ENCODE peak calls at places on chromosomes 7 and 10, in four cellular contexts. One of them, this sample, is unnamed. For H3K27me3, the result is how much of the 10 kb centered on the place peaks cover.

GRCh38 chr10:78255796-78256638 is 222.4 kb downstream of the RPS24 start:
- DNase-seq in H9: no peak
- DNase-seq in colonic mucosa: peak
- DNase-seq in uterus: peak
- DNase-seq in this sample: peak

GRCh38 chr7:127304087-127304486 is 51.3 kb upstream of the GRM8 start:
- DNase-seq in H9: no peak
- DNase-seq in colonic mucosa: no peak
- DNase-seq in uterus: no peak
- DNase-seq in this sample: no peak

GRCh38 chr10:112053895-112054294 is 129.7 kb downstream of the GPAM start:
- DNase-seq in H9: no peak
- DNase-seq in colonic mucosa: no peak
- DNase-seq in uterus: no peak
- DNase-seq in this sample: no peak

GRCh38 chr7:143252002-143252401 is 11.2 kb upstream of the GSTK1 start:
- DNase-seq in H9: no peak
- DNase-seq in colonic mucosa: no peak
- DNase-seq in uterus: no peak
- DNase-seq in this sample: no peak

GRCh38 chr7:44634839-44635591 is 28.6 kb downstream of the OGDH start:
- DNase-seq in H9: no peak
- DNase-seq in colonic mucosa: peak
- DNase-seq in uterus: no peak
- DNase-seq in this sample: no peak

GRCh38 chr10:81146436-81146835 is 608.7 kb downstream of the SH2D4B start:
- DNase-seq in H9: no peak
- DNase-seq in colonic mucosa: no peak
- DNase-seq in uterus: no peak
- DNase-seq in this sample: no peak

GRCh38 chr7:66150471-66150870 is 35.8 kb downstream of the CRCP start:
- DNase-seq in H9: no peak
- DNase-seq in colonic mucosa: peak
- DNase-seq in uterus: peak
- DNase-seq in this sample: no peak

GRCh38 chr10:110395350-110396283 is 90.9 kb upstream of the SMNDC1 start:
- DNase-seq in H9: no peak
- DNase-seq in colonic mucosa: peak
- DNase-seq in uterus: peak
- DNase-seq in this sample: no peak

GRCh38 chr10:4686644-4686996 is 139.4 kb upstream of the AKR1E2 start:
- DNase-seq in H9: no peak
- DNase-seq in colonic mucosa: no peak
- DNase-seq in uterus: no peak
- DNase-seq in this sample: no peak

GRCh38 chr7:90173127-90173844 is 19.0 kb downstream of the STEAP1 start:
- DNase-seq in H9: no peak
- DNase-seq in colonic mucosa: no peak
- DNase-seq in uterus: no peak
- DNase-seq in this sample: no peak

GRCh38 chr10:6748981-6749630 is 169.0 kb upstream of the PRKCQ start:
- DNase-seq in H9: no peak
- DNase-seq in colonic mucosa: no peak
- DNase-seq in uterus: no peak
- DNase-seq in this sample: no peak

GRCh38 chr10:133377818-133378250 is 1.2 kb upstream of the PAOX start:
- DNase-seq in H9: no peak
- DNase-seq in colonic mucosa: no peak
- DNase-seq in uterus: peak
- DNase-seq in this sample: no peak

GRCh38 chr10:77417359-77417758 is 220.2 kb downstream of the KCNMA1 start:
- DNase-seq in H9: no peak
- DNase-seq in colonic mucosa: no peak
- DNase-seq in uterus: no peak
- DNase-seq in this sample: no peak

GRCh38 chr10:96910488-96911395 is 78.6 kb downstream of the LCOR start:
- DNase-seq in H9: no peak
- DNase-seq in colonic mucosa: no peak
- DNase-seq in uterus: no peak
- DNase-seq in this sample: no peak

GRCh38 chr7:134737561-134738353 is 41.7 kb upstream of the CALD1 start:
- DNase-seq in H9: no peak
- DNase-seq in colonic mucosa: no peak
- DNase-seq in uterus: no peak
- DNase-seq in this sample: no peak

GRCh38 chr10:97708976-97709745 is 4.4 kb upstream of the MARVELD1 start:
- DNase-seq in H9: peak
- DNase-seq in colonic mucosa: peak
- DNase-seq in uterus: peak
- DNase-seq in this sample: peak

GRCh38 chr10:14926061-14926470 is 27.8 kb downstream of the DCLRE1C start:
- DNase-seq in H9: no peak
- DNase-seq in colonic mucosa: no peak
- DNase-seq in uterus: no peak
- DNase-seq in this sample: no peak

GRCh38 chr7:28106316-28106957 is 74.2 kb downstream of the JAZF1 start:
- DNase-seq in H9: no peak
- DNase-seq in colonic mucosa: no peak
- DNase-seq in uterus: peak
- DNase-seq in this sample: no peak

GRCh38 chr7:132410385-132410784 is 165.9 kb downstream of the PLXNA4 start:
- DNase-seq in H9: no peak
- DNase-seq in colonic mucosa: no peak
- DNase-seq in uterus: peak
- DNase-seq in this sample: no peak

DNA sequence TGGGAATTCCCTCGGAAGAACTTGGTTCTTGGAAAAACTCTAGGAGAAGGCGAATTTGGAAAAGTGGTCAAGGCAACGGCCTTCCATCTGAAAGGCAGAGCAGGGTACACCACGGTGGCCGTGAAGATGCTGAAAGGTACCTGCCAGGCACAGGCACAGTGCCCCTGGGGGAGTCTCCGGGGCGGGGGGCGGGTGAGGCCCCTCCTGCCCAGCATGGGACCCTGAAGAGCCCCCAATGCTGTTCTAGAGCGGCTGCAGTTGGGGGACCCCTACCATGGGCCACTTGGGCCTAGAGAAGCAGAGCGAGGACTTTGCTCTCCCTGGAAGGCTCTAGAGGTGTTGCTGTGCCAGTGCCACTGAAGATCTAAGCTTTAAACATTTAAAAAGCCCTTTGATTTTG is 21.6 kb upstream of the CSGALNACT2 start:
- DNase-seq in H9: no peak
- DNase-seq in colonic mucosa: no peak
- DNase-seq in uterus: no peak
- DNase-seq in this sample: no peak
- H3K27me3 ChIP-seq in H9: under half
- H3K27me3 ChIP-seq in colonic mucosa: under half
- H3K27me3 ChIP-seq in uterus: under half
- H3K27me3 ChIP-seq in this sample: under half

GRCh38 chr7:151722533-151722932 is 154.4 kb downstream of the PRKAG2 start:
- DNase-seq in H9: no peak
- DNase-seq in colonic mucosa: no peak
- DNase-seq in uterus: no peak
- DNase-seq in this sample: no peak
- H3K27me3 ChIP-seq in H9: under half
- H3K27me3 ChIP-seq in colonic mucosa: under half
- H3K27me3 ChIP-seq in uterus: under half
- H3K27me3 ChIP-seq in this sample: under half

DNA sequence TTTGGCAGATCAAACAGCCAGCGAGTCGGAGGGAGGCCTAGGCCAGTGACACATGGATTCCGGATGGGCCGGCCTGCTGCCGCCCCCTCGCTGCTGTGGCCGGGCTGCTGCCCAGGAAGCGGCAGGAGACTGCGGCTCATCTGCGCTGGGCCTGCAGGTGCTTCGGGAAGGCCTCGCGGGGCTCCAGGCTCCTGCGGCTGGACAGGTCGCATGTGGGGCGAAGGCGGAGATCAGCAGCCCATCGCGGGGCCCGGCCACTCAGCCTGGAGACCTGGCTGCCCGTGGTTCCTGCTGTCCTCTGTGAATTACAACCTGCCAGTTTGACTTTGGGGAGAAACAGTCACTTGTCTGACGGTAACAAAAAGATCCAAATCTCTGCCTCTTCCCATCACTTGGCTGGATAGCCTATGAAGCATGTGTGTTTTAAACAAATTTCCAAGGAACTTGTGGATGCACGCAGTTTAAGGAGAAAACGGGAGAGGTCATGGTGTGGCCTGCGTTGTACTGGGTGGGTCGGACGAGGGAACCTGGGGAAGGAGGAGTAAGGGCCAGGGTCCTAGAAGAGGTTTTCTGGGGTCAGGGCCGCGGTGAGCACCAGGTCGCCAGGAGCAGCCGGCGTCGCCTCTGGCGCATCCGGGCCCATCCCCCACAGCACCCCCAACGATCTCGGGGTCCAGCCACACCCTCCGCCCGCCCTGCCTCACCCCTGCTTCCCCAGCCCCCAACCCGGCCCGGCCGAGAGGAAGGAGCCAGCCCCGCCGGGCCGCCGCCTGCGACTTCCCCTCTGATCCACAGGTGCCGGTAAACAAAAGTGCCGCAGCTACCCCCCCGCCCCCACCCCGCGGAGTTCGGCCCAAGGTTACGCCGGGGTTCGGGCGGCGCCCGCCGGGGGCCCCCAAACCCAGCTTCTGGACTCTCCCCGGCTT is 1.6 kb downstream of the SPOCK2 start:
- DNase-seq in H9: peak
- DNase-seq in colonic mucosa: no peak
- DNase-seq in uterus: no peak
- DNase-seq in this sample: no peak
- H3K27me3 ChIP-seq in H9: under half
- H3K27me3 ChIP-seq in colonic mucosa: under half
- H3K27me3 ChIP-seq in uterus: under half
- H3K27me3 ChIP-seq in this sample: under half

GRCh38 chr7:155425011-155425340 is 33.0 kb upstream of the EN2 start:
- DNase-seq in H9: no peak
- DNase-seq in colonic mucosa: no peak
- DNase-seq in uterus: no peak
- DNase-seq in this sample: no peak
- H3K27me3 ChIP-seq in H9: under half
- H3K27me3 ChIP-seq in colonic mucosa: under half
- H3K27me3 ChIP-seq in uterus: under half
- H3K27me3 ChIP-seq in this sample: under half

GRCh38 chr7:35258891-35259537 is 5.1 kb upstream of the TBX20 start:
- DNase-seq in H9: no peak
- DNase-seq in colonic mucosa: no peak
- DNase-seq in uterus: no peak
- DNase-seq in this sample: no peak
- H3K27me3 ChIP-seq in H9: half or more
- H3K27me3 ChIP-seq in colonic mucosa: half or more
- H3K27me3 ChIP-seq in uterus: half or more
- H3K27me3 ChIP-seq in this sample: under half

GRCh38 chr10:66927271-66927950 is 1.6 kb downstream of the LRRTM3 start:
- DNase-seq in H9: no peak
- DNase-seq in colonic mucosa: no peak
- DNase-seq in uterus: no peak
- DNase-seq in this sample: no peak
- H3K27me3 ChIP-seq in H9: under half
- H3K27me3 ChIP-seq in colonic mucosa: under half
- H3K27me3 ChIP-seq in uterus: under half
- H3K27me3 ChIP-seq in this sample: under half

DNA sequence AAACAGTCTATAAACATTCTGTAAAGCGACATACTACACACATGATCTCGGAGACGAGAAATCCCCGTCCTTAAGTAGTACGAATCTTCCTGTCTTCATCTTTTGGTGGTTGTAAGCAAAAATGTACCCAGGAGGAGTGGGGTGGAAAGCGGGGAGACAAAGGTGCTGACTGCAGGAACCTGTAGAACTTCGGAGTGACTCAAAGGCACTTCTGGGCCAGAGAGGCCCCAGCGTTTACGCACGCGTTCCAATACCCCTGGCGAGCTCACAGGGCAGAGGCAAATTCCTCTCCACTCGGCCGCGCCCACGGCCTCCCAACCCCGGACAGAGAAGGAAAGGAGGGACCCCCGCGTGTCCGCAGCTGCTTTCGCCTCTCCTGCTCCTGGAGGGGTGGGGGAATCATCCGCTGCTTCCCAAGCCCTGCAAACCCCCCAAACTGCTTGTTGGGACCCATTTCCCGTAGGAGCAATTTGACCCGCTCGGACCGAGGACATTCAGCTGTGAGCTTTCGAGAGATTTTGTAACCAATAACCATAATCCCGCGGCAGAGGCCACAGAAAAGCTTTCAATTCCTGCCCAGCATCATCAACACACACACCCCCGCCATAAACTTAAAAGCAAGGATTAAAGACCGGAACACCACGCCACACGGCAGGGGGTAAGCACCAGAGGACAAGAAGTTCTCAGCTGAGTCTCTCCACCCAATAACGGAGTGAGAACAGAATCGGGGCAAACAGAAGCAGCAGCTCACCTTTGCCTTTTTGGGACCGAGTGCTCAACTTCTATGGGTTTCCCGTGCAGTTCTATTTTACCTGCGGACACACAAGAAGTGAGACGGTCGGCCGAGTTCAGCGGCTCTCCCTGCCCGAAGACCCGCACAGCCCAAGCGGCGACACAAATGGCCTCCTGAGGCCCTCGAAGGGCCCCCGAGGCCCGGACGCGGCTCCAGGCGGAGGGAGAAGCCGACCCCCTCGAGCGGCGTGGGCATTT is 2.3 kb downstream of the IGF2BP3 start:
- DNase-seq in H9: peak
- DNase-seq in colonic mucosa: no peak
- DNase-seq in uterus: no peak
- DNase-seq in this sample: no peak
- H3K27me3 ChIP-seq in H9: under half
- H3K27me3 ChIP-seq in colonic mucosa: half or more
- H3K27me3 ChIP-seq in uterus: half or more
- H3K27me3 ChIP-seq in this sample: under half

DNA sequence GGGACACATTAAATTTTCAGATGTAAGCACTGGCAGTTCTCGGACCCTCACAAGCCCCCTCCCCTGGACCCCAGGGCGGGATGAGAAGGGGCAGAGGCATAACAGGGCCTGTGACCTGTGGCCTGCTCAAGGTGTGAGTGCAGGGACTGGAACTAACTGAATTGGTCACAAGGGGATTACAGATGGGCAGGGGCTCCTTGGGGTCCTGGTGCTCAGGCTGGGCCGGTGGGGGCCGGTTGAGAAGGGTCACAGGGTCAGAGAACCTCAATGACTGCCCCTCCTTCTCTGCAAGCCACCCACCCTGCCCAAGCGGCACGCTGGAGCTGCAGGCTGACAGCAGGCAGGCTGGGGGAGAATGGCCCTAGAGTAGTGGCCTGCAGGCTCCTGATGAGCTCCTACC is 80.8 kb upstream of the PCBD1 start:
- DNase-seq in H9: no peak
- DNase-seq in colonic mucosa: no peak
- DNase-seq in uterus: no peak
- DNase-seq in this sample: no peak
- H3K27me3 ChIP-seq in H9: under half
- H3K27me3 ChIP-seq in colonic mucosa: under half
- H3K27me3 ChIP-seq in uterus: under half
- H3K27me3 ChIP-seq in this sample: under half

This sample was measured in thoracic aorta.